ENCODE peak calls at places on chromosomes 1 and 21, in ten cellular contexts. M, F, C, S, J, N, X, H, U and W are unnamed samples.

GRCh38 chr21:16514316-16514715 is 784.5 kb downstream of the USP25 start:
- DNase-seq in M (no peak), F (no peak), C (no peak), S (no peak), J (no peak), N (no peak), X (no peak), H (no peak), U (no peak), W (no peak)

GRCh38 chr1:178938959-178939317 is 68.1 kb upstream of the ANGPTL1 start:
- DNase-seq in M (peak; percentile 41), F (peak; percentile 57), C (no peak), S (no peak), J (no peak), N (no peak), X (no peak), H (no peak), U (no peak), W (no peak)

GRCh38 chr1:5465281-5465680 is 526.9 kb downstream of the NPHP4 start:
- DNase-seq in M (no peak), F (no peak), C (no peak), S (no peak), J (no peak), N (no peak), X (no peak), H (no peak), U (no peak), W (no peak)

GRCh38 chr1:174692313-174692712 is 244.5 kb downstream of the GPR52 start:
- DNase-seq in M (no peak), F (no peak), C (no peak), S (no peak), J (no peak), N (peak; percentile 58), X (peak; percentile 46), H (no peak), U (no peak), W (no peak)

GRCh38 chr1:22416555-22417454 is 34.8 kb upstream of the ZBTB40 start:
- DNase-seq in M (peak; percentile 74), F (peak; percentile 77), C (peak; percentile 53), S (no peak), J (peak; percentile 82), N (peak; percentile 91), X (peak; percentile 62), H (no peak), U (no peak), W (peak; percentile 63)

GRCh38 chr1:11042995-11043874 is 3.8 kb downstream of the MASP2 start:
- DNase-seq in M (no peak), F (no peak), C (no peak), S (no peak), J (no peak), N (no peak), X (no peak), H (no peak), U (no peak), W (no peak)

GRCh38 chr1:1629430-1630190 is 2.4 kb upstream of the MMP23B start:
- DNase-seq in M (no peak), F (peak; percentile 59), C (no peak), S (no peak), J (no peak), N (peak; percentile 72), X (no peak), H (no peak), U (no peak), W (no peak)

GRCh38 chr21:43611598-43612369 is 47.5 kb downstream of the HSF2BP start:
- DNase-seq in M (peak; percentile 61), F (peak; percentile 84), C (peak; percentile 19), S (no peak), J (peak; percentile 78), N (peak; percentile 85), X (peak; percentile 75), H (no peak), U (no peak), W (peak; percentile 67)

GRCh38 chr21:16069713-16070112 is 339.9 kb downstream of the USP25 start:
- DNase-seq in M (no peak), F (no peak), C (no peak), S (no peak), J (no peak), N (no peak), X (no peak), H (no peak), U (no peak), W (no peak)

GRCh38 chr1:4515727-4516289 is 138.6 kb upstream of the AJAP1 start:
- DNase-seq in M (no peak), F (no peak), C (no peak), S (no peak), J (no peak), N (peak; percentile 1), X (no peak), H (no peak), U (no peak), W (no peak)

GRCh38 chr1:162500805-162501204 is 3.2 kb downstream of the UHMK1 start:
- DNase-seq in M (peak; percentile 15), F (no peak), C (no peak), S (no peak), J (no peak), N (no peak), X (no peak), H (no peak), U (no peak), W (no peak)
- TF ChIP-seq POLR2AphosphoS5 in M (no peak), F (no peak), C (no peak), S (no peak), J (no peak), N (no peak), X (no peak), H (no peak), U (no peak), W (no peak)

GRCh38 chr21:44803651-44804050 is 2.0 kb upstream of the UBE2G2 start:
- DNase-seq in M (no peak), F (no peak), C (no peak), S (no peak), J (no peak), N (no peak), X (no peak), H (no peak), U (no peak), W (no peak)
- H3K27ac ChIP-seq in M (no peak overlapping the region), F (no peak overlapping the region), C (no peak overlapping the region), S (no peak overlapping the region), J (no peak overlapping the region), N (no peak overlapping the region), X (peak overlapping the region; percentile 88), H (no peak overlapping the region), U (no peak overlapping the region), W (no peak overlapping the region)

GRCh38 chr1:64469977-64470669 is at the start of gene CACHD1:
- DNase-seq in M (peak; percentile 81), F (peak; percentile 63), C (no peak), S (peak; percentile 38), J (peak; percentile 83), N (peak; percentile 87), X (no peak), H (no peak), U (peak; percentile 87), W (peak; percentile 70)
- TF ChIP-seq POLR2AphosphoS5 in M (peak; percentile 55), F (no peak), C (peak; percentile 82), S (peak; percentile 92), J (peak; percentile 79), N (peak; percentile 84), X (no peak), H (peak; percentile 77), U (no peak), W (peak; percentile 29)

GRCh38 chr1:180560868-180561600 is 2.3 kb downstream of the OVAAL start:
- DNase-seq in M (no peak), F (no peak), C (no peak), S (no peak), J (no peak), N (no peak), X (no peak), H (no peak), U (no peak), W (no peak)

GRCh38 chr1:180563013-180563827 is 4.5 kb downstream of the OVAAL start:
- DNase-seq in M (no peak), F (peak; percentile 21), C (no peak), S (no peak), J (no peak), N (no peak), X (peak; percentile 27), H (no peak), U (no peak), W (no peak)

GRCh38 chr1:180565472-180565871 is 6.7 kb downstream of the OVAAL start:
- DNase-seq in M (no peak), F (no peak), C (no peak), S (no peak), J (no peak), N (no peak), X (no peak), H (no peak), U (no peak), W (no peak)

GRCh38 chr1:180560200-180560867 is 1.6 kb downstream of the OVAAL start:
- DNase-seq in M (no peak), F (peak; percentile 81), C (no peak), S (no peak), J (peak; percentile 44), N (no peak), X (peak; percentile 11), H (no peak), U (no peak), W (no peak)

GRCh38 chr1:180562582-180562981 is 3.8 kb downstream of the OVAAL start:
- DNase-seq in M (no peak), F (no peak), C (no peak), S (no peak), J (no peak), N (no peak), X (no peak), H (no peak), U (no peak), W (no peak)
- H3K27ac ChIP-seq in M (no peak overlapping the region), F (no peak overlapping the region), C (no peak overlapping the region), S (no peak overlapping the region), J (no peak overlapping the region), N (no peak overlapping the region), X (no peak overlapping the region), H (no peak overlapping the region), U (no peak overlapping the region), W (no peak overlapping the region)

DNA sequence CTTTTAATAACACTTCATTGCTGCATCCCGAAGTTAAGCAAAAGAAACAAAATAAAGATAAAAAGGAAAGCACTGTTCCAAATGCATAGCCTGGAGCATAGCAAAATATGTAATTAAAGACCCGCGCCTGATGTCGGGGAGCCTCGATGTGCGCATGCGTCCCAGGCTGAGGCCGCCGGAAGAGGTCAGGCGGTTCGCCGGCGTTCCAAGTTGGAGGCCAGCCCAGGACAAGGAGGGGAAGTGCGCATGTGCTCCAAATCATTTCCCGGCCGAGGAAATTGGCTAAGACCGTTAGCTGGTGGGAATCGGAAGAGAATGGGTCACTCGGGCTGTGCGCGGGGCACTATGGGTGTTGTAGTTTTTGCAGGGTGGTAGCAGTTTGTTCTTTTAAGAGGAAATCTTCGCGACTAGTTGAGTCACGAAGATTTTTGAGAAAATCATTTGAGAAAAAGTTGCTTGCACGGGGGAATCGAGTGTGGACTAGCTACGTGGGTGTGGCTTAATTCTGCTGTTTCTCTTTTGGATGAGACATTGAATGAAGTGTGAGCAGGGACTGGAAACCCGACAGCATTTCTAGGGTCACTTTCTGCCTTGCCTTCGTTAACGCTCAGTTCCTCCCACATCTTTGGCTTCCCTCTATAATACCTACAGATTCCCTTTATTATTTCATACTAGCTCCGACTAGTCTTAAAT is 31.0 kb upstream of the CD1D start:
- DNase-seq in M (peak; percentile 79), F (peak; percentile 88), C (peak; percentile 69), S (peak; percentile 12), J (peak; percentile 81), N (peak; percentile 98), X (peak; percentile 56), H (peak; percentile 95), U (peak; percentile 96), W (peak; percentile 88)
- TF ChIP-seq POLR2AphosphoS5 in M (peak; percentile 94), F (peak; percentile 69), C (no peak), S (no peak), J (peak; percentile 66), N (peak; percentile 24), X (no peak), H (peak; percentile 88), U (peak; percentile 48), W (peak; percentile 93)